ENCODE peak calls at places on chromosomes 12 and 14, in seven cellular contexts. W is SK-N-SH, M is GM12878, K is H1, T is HepG2, S is K562, Q is GM12892. D is an unnamed sample.

GRCh38 chr12:103748002-103748401 is 93.0 kb downstream of the NT5DC3 start:
- DNase-seq in W (no peak), M (no peak), K (no peak), T (no peak), S (no peak), Q (no peak), D (no peak)

GRCh38 chr12:126389215-126389841 is 1324.1 kb downstream of the AACS start:
- DNase-seq in W (no peak), M (no peak), K (no peak), T (no peak), S (no peak), Q (no peak), D (no peak)

GRCh38 chr12:121261397-121261796 is 35.1 kb downstream of the CAMKK2 start:
- DNase-seq in W (no peak), M (no peak), K (no peak), T (no peak), S (no peak), Q (no peak), D (no peak)

GRCh38 chr14:74018029-74018703 is 922 bp downstream of the ENTPD5 start:
- DNase-seq in W (no peak), M (no peak), K (no peak), T (peak), S (no peak), Q (no peak), D (no peak)

GRCh38 chr12:68478516-68479260 is 132.0 kb upstream of the RAP1B start:
- DNase-seq in W (no peak), M (no peak), K (no peak), T (no peak), S (no peak), Q (no peak), D (no peak)

GRCh38 chr12:132608231-132609171 is 1.9 kb downstream of the LRCOL1 start:
- DNase-seq in W (peak), M (no peak), K (no peak), T (peak), S (no peak), Q (no peak), D (no peak)

GRCh38 chr14:44778562-44778961 is 183.2 kb downstream of the KLHL28 start:
- DNase-seq in W (no peak), M (no peak), K (no peak), T (no peak), S (no peak), Q (no peak), D (no peak)

GRCh38 chr14:81485372-81485771 is 48.3 kb downstream of the SEL1L start:
- DNase-seq in W (no peak), M (no peak), K (no peak), T (no peak), S (no peak), Q (no peak), D (no peak)

GRCh38 chr12:90355701-90356345 is 599.2 kb downstream of the CCER1 start:
- DNase-seq in W (no peak), M (no peak), K (no peak), T (no peak), S (no peak), Q (no peak), D (no peak)

GRCh38 chr12:24066865-24067264 is 117.4 kb upstream of the SOX5 start:
- DNase-seq in W (no peak), M (no peak), K (no peak), T (no peak), S (no peak), Q (no peak), D (no peak)

GRCh38 chr12:130555628-130556485 is 160.2 kb downstream of the RIMBP2 start:
- DNase-seq in W (peak), M (no peak), K (no peak), T (no peak), S (no peak), Q (no peak), D (no peak)

GRCh38 chr12:11650697-11651281 is 1.3 kb downstream of the ETV6 start:
- DNase-seq in W (peak), M (peak), K (no peak), T (peak), S (peak), Q (no peak), D (no peak)

GRCh38 chr12:100229036-100229635 is 28.5 kb downstream of the ACTR6 start:
- DNase-seq in W (no peak), M (peak), K (no peak), T (peak), S (peak), Q (no peak), D (no peak)

GRCh38 chr14:96053600-96054381 is 14.6 kb downstream of the C14orf132 start:
- DNase-seq in W (peak), M (no peak), K (peak), T (no peak), S (no peak), Q (no peak), D (no peak)

GRCh38 chr12:48991247-48992050 is 7.7 kb downstream of the DDN start:
- DNase-seq in W (no peak), M (no peak), K (no peak), T (no peak), S (no peak), Q (no peak), D (no peak)

GRCh38 chr12:48986720-48987291 is 8.7 kb downstream of the WNT1 start:
- DNase-seq in W (no peak), M (no peak), K (no peak), T (no peak), S (no peak), Q (no peak), D (no peak)

GRCh38 chr12:48985901-48986300 is 7.8 kb downstream of the WNT1 start:
- DNase-seq in W (no peak), M (no peak), K (no peak), T (no peak), S (no peak), Q (no peak), D (no peak)

GRCh38 chr12:48985475-48985897 is 7.4 kb downstream of the WNT1 start:
- DNase-seq in W (no peak), M (no peak), K (no peak), T (no peak), S (no peak), Q (no peak), D (no peak)

GRCh38 chr12:48988030-48988649 is 10.0 kb downstream of the WNT1 start:
- DNase-seq in W (peak), M (no peak), K (peak), T (peak), S (peak), Q (no peak), D (peak)
- TF ChIP-seq TAF1 in W (no peak), M (no peak), K (no peak), T (no peak), S (no peak), Q (no peak), D (no peak)

DNA sequence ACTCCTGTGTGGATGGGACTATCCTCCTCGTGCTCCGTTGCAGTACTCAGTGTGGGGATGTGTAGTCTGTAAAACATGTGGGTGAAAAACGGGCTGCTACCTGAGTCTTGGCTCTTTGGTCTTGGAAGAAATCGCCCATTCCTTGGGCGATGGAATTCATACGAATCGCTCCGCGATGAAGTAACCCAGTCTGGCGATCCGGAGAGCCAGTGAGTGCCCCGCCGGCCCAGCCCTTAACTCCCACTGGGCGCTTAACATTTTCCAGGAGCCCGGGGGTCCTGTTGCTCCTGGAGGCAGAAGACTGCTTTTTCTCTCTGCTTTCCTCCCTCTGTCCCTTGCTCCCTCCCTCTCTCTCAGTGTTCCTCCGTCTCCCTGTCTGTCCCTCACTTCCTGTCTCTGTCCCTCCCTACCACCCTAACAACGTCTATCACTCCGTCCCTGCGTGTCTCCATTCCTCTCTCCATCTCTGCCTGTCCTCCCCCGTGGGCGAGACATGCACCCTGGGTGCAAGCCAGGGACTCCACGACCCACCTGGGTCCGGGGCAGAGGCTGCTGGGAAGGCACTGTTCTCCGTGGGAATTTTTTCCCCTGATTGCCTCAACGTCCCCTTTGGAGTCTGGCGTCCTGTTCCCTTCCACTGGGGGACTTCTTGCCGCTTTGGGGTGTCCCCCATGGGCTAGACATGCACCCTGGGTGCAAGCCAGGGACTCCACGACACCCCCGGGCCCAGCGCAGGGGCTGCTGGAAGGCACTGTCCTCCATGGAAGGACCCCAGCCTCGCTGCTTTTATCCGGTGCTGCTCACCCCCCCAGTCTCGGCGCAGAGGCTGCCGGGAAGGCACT is 188.6 kb downstream of the ALG10 start:
- DNase-seq in W (no peak), M (no peak), K (no peak), T (no peak), S (no peak), Q (no peak), D (no peak)
- TF ChIP-seq TAF1 in W (no peak), M (no peak), K (no peak), T (no peak), S (no peak), Q (no peak), D (no peak)

GRCh38 chr12:119685375-119685774 is 17.4 kb downstream of the PRKAB1 start:
- DNase-seq in W (no peak), M (no peak), K (no peak), T (no peak), S (no peak), Q (no peak), D (no peak)

GRCh38 chr12:119687879-119688278 is 19.9 kb downstream of the PRKAB1 start:
- DNase-seq in W (no peak), M (no peak), K (no peak), T (no peak), S (no peak), Q (no peak), D (no peak)

GRCh38 chr12:119686776-119687175 is 18.8 kb downstream of the PRKAB1 start:
- DNase-seq in W (no peak), M (no peak), K (no peak), T (no peak), S (no peak), Q (no peak), D (no peak)

GRCh38 chr12:119686355-119686754 is 18.4 kb downstream of the PRKAB1 start:
- DNase-seq in W (no peak), M (no peak), K (no peak), T (no peak), S (no peak), Q (no peak), D (no peak)

DNA sequence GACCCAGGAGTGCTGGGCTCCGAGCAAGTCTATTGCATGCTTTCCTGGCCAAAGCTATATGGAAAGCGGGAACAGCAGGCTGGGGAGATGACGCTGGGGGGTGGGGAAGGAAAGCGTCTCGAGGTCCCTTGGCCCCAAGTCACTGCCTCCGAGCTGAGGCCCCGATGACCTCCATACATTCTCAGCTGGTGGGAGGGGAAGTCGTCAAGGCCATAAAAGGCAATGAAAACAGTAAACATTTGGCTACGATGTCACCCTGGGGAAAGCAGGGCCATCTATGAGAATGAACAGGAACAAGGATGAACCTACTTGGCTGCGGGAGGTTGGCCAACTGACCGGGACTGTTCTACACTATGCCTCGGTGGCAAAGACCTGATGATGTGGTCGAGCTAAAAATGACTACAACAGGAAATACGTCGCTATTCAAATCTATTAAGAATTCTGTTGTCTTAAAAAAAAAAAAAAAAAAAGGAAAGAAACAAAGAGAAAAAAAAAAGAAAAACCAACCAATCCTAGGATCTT is 19.5 kb downstream of the PRKAB1 start:
- DNase-seq in W (no peak), M (no peak), K (no peak), T (no peak), S (no peak), Q (no peak), D (no peak)
- TF ChIP-seq TAF1 in W (no peak), M (no peak), K (no peak), T (no peak), S (no peak), Q (no peak), D (no peak)

GRCh38 chr14:91225025-91225424 is 19.5 kb downstream of the GPR68 start:
- DNase-seq in W (no peak), M (no peak), K (no peak), T (no peak), S (no peak), Q (no peak), D (no peak)
- TF ChIP-seq TAF1 in W (no peak), M (no peak), K (no peak), T (no peak), S (no peak), Q (no peak), D (no peak)

GRCh38 chr12:84826925-84827324 is 85.7 kb downstream of the SLC6A15 start:
- DNase-seq in W (no peak), M (no peak), K (no peak), T (no peak), S (no peak), Q (no peak), D (no peak)

GRCh38 chr12:84825149-84825548 is 87.5 kb downstream of the SLC6A15 start:
- DNase-seq in W (no peak), M (no peak), K (no peak), T (no peak), S (no peak), Q (no peak), D (no peak)

GRCh38 chr12:84817297-84817696 is 95.3 kb downstream of the SLC6A15 start:
- DNase-seq in W (no peak), M (no peak), K (no peak), T (no peak), S (no peak), Q (no peak), D (no peak)

DNA sequence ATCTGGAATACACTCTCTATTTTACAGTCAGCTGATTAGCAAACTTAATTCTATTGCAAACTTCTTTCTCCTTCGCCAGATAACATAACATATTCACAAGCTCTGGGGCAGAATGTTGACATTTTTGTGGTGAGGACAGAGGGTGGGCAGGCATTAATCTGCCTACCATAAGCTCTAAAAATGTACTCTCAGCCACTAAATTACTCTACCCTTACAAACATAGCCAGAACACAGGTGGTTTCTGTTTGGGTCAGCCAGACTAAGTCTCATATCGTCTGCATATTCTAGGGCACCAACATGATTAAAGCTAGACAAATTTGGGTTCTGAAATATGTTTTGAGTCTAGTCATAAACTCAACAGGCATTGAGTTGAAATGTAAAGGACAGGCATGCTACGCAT is 90.1 kb downstream of the SLC6A15 start:
- DNase-seq in W (no peak), M (no peak), K (no peak), T (no peak), S (no peak), Q (no peak), D (no peak)
- TF ChIP-seq TAF1 in W (no peak), M (no peak), K (no peak), T (no peak), S (no peak), Q (no peak), D (no peak)

GRCh38 chr14:65461730-65462129 is 49.2 kb downstream of the FUT8 start:
- DNase-seq in W (no peak), M (peak), K (no peak), T (no peak), S (no peak), Q (no peak), D (no peak)
- TF ChIP-seq TAF1 in W (no peak), M (no peak), K (no peak), T (no peak), S (no peak), Q (no peak), D (no peak)

GRCh38 chr12:3419538-3419937 is 71.5 kb upstream of the PRMT8 start:
- DNase-seq in W (no peak), M (no peak), K (no peak), T (no peak), S (no peak), Q (no peak), D (no peak)
- TF ChIP-seq TAF1 in W (no peak), M (no peak), K (no peak), T (no peak), S (no peak), Q (no peak), D (no peak)

DNA sequence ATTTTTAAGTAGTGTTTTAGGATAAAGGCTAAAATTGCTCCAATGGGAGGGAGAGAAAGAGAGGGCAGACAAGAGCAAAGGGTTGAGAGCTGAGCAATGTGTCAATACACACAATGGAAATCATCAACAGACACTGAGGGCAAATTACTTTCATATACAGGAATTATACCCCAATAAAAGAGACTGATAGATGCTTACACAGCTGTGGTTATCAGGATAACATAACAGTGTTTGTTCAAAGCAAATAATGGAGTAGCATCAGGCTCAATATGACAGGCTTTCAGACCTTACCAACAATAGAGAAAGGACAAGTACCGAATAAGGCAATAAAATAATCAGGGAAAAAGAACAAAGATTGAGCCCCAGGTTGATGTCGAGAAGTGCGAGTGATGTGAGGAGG is 53.4 kb upstream of the DIO2 start:
- DNase-seq in W (no peak), M (no peak), K (no peak), T (no peak), S (no peak), Q (no peak), D (no peak)
- TF ChIP-seq TAF1 in W (no peak), M (no peak), K (no peak), T (no peak), S (no peak), Q (no peak), D (no peak)

DNA sequence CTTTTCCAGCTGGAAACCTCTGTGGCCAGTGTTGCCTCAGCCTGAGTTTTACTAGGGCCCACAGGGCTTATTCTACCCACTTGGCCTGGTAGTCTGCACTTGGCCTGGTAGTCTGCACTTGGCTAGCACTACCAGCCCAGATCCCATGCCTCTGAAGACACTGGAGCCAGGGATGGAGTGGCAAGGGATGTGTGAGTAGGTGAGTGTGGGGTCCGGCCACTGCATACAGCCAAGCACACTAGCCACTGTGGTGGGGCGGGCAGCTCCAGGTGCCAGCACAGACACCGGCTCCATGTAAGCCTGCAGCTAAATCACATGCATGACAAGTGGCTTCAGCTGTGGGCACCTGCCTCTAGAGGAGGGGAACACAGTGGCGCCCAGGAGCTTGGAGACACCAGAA is 63.4 kb upstream of the NAV3 start:
- DNase-seq in W (no peak), M (no peak), K (no peak), T (no peak), S (no peak), Q (no peak), D (no peak)
- TF ChIP-seq TAF1 in W (no peak), M (no peak), K (no peak), T (no peak), S (no peak), Q (no peak), D (no peak)

DNA sequence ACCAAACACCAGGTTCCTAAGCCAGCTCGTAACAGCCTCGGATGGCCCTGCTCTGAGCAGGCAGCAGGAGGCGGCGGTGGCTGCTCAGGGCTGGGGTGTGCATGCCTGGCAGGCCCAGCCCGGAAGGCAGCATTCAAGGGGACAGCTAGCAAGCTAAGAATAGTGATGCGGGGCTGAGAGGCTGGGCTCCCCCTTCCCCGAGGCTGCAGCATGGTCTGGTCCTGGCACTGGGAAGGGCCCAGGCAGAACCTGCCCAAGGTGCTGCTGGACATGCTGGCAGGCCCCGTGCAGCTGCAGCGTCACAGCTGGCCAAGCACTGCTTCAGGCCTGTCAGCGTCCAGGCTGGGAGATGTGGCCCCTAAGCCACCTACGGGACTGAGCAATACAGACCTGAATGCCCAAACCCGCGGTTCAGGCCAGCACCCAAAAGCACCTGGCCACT is 26.4 kb upstream of the NUDT14 start:
- DNase-seq in W (no peak), M (no peak), K (no peak), T (no peak), S (no peak), Q (no peak), D (no peak)
- TF ChIP-seq TAF1 in W (no peak), M (no peak), K (no peak), T (no peak), S (no peak), Q (no peak), D (no peak)

D was measured in GM12891.